ENCODE peak calls at places on chromosome X, in nine cellular contexts. One of them, this sample, is unnamed.
A peak's percentile ranks its signal among the peaks of the same experiment; 100 is the strongest.

GRCh38 chrX:143437439-143437838 is 79.8 kb downstream of the SPANXN3 start:
- DNase-seq in astrocyte of the cerebellum: no peak
- DNase-seq in PC-3: peak; percentile 60
- DNase-seq in fibroblast of lung: no peak
- DNase-seq in breast epithelium: no peak
- DNase-seq in heart left ventricle: no peak
- DNase-seq in lower lobe of right lung: no peak
- DNase-seq in right lobe of liver: no peak
- DNase-seq in colonic mucosa: no peak
- DNase-seq in this sample: no peak

GRCh38 chrX:136417806-136418205 is 69.9 kb upstream of the BRS3 start:
- DNase-seq in lower lobe of right lung: no peak
- DNase-seq in astrocyte of the cerebellum: no peak
- DNase-seq in fibroblast of lung: no peak
- DNase-seq in PC-3: no peak
- DNase-seq in colonic mucosa: no peak
- DNase-seq in right lobe of liver: no peak
- DNase-seq in heart left ventricle: no peak
- DNase-seq in breast epithelium: no peak
- DNase-seq in this sample: no peak

GRCh38 chrX:72243472-72243871 is 4.6 kb upstream of the ERCC6L start:
- DNase-seq in PC-3: peak; percentile 41
- DNase-seq in right lobe of liver: no peak
- DNase-seq in breast epithelium: no peak
- DNase-seq in colonic mucosa: no peak
- DNase-seq in fibroblast of lung: peak; percentile 67
- DNase-seq in astrocyte of the cerebellum: peak; percentile 9
- DNase-seq in lower lobe of right lung: no peak
- DNase-seq in heart left ventricle: no peak
- DNase-seq in this sample: no peak

GRCh38 chrX:39936886-39937770 is 160.6 kb downstream of the BCOR start:
- DNase-seq in right lobe of liver: no peak
- DNase-seq in lower lobe of right lung: no peak
- DNase-seq in heart left ventricle: no peak
- DNase-seq in breast epithelium: no peak
- DNase-seq in colonic mucosa: no peak
- DNase-seq in PC-3: no peak
- DNase-seq in fibroblast of lung: no peak
- DNase-seq in astrocyte of the cerebellum: no peak
- DNase-seq in this sample: no peak

GRCh38 chrX:108511721-108512120 is 72.1 kb downstream of the COL4A5 start:
- DNase-seq in fibroblast of lung: peak; percentile 64
- DNase-seq in lower lobe of right lung: no peak
- DNase-seq in PC-3: peak; percentile 25
- DNase-seq in right lobe of liver: no peak
- DNase-seq in heart left ventricle: no peak
- DNase-seq in colonic mucosa: no peak
- DNase-seq in astrocyte of the cerebellum: peak; percentile 11
- DNase-seq in breast epithelium: no peak
- DNase-seq in this sample: no peak

GRCh38 chrX:135893294-135893817 is at the start of the genes CT45A10 and SAGE1:
- DNase-seq in PC-3: no peak
- DNase-seq in heart left ventricle: no peak
- DNase-seq in breast epithelium: no peak
- DNase-seq in lower lobe of right lung: no peak
- DNase-seq in astrocyte of the cerebellum: no peak
- DNase-seq in right lobe of liver: no peak
- DNase-seq in fibroblast of lung: no peak
- DNase-seq in colonic mucosa: no peak
- DNase-seq in this sample: no peak

GRCh38 chrX:117215683-117216082 is 752.9 kb upstream of the CT83 start:
- DNase-seq in right lobe of liver: no peak
- DNase-seq in breast epithelium: no peak
- DNase-seq in fibroblast of lung: no peak
- DNase-seq in lower lobe of right lung: no peak
- DNase-seq in heart left ventricle: no peak
- DNase-seq in astrocyte of the cerebellum: no peak
- DNase-seq in PC-3: no peak
- DNase-seq in colonic mucosa: no peak
- DNase-seq in this sample: no peak

GRCh38 chrX:7065473-7065872 is 82.0 kb upstream of the STS start:
- DNase-seq in PC-3: no peak
- DNase-seq in heart left ventricle: no peak
- DNase-seq in colonic mucosa: no peak
- DNase-seq in fibroblast of lung: no peak
- DNase-seq in right lobe of liver: no peak
- DNase-seq in breast epithelium: no peak
- DNase-seq in astrocyte of the cerebellum: no peak
- DNase-seq in lower lobe of right lung: no peak
- DNase-seq in this sample: no peak

GRCh38 chrX:15737957-15738685 is at the start of gene CA5B:
- DNase-seq in lower lobe of right lung: peak; percentile 94
- DNase-seq in PC-3: peak; percentile 94
- DNase-seq in heart left ventricle: peak; percentile 91
- DNase-seq in breast epithelium: peak; percentile 92
- DNase-seq in colonic mucosa: peak; percentile 100
- DNase-seq in astrocyte of the cerebellum: peak; percentile 53
- DNase-seq in right lobe of liver: peak; percentile 95
- DNase-seq in fibroblast of lung: peak; percentile 80
- DNase-seq in this sample: peak; percentile 80

GRCh38 chrX:77446029-77446585 is 1.1 kb upstream of the FGF16 start:
- DNase-seq in right lobe of liver: peak; percentile 27
- DNase-seq in astrocyte of the cerebellum: no peak
- DNase-seq in lower lobe of right lung: peak; percentile 42
- DNase-seq in colonic mucosa: peak; percentile 23
- DNase-seq in fibroblast of lung: no peak
- DNase-seq in PC-3: no peak
- DNase-seq in breast epithelium: no peak
- DNase-seq in heart left ventricle: no peak
- DNase-seq in this sample: no peak

GRCh38 chrX:47311857-47312774 is 58.3 kb upstream of the ZNF157 start:
- DNase-seq in right lobe of liver: peak; percentile 31
- DNase-seq in lower lobe of right lung: peak; percentile 54
- DNase-seq in heart left ventricle: peak; percentile 18
- DNase-seq in breast epithelium: no peak
- DNase-seq in PC-3: peak; percentile 74
- DNase-seq in colonic mucosa: peak; percentile 26
- DNase-seq in astrocyte of the cerebellum: peak; percentile 16
- DNase-seq in fibroblast of lung: peak; percentile 55
- DNase-seq in this sample: no peak

GRCh38 chrX:8749697-8750096 is 17.8 kb upstream of the ANOS1 start:
- DNase-seq in colonic mucosa: no peak
- DNase-seq in fibroblast of lung: no peak
- DNase-seq in astrocyte of the cerebellum: no peak
- DNase-seq in heart left ventricle: no peak
- DNase-seq in lower lobe of right lung: no peak
- DNase-seq in breast epithelium: no peak
- DNase-seq in PC-3: no peak
- DNase-seq in right lobe of liver: no peak
- DNase-seq in this sample: no peak

GRCh38 chrX:43861750-43862149 is 20.5 kb downstream of the MAOB start:
- DNase-seq in heart left ventricle: peak; percentile 31
- DNase-seq in right lobe of liver: no peak
- DNase-seq in lower lobe of right lung: no peak
- DNase-seq in PC-3: peak; percentile 61
- DNase-seq in breast epithelium: no peak
- DNase-seq in colonic mucosa: no peak
- DNase-seq in fibroblast of lung: peak; percentile 60
- DNase-seq in astrocyte of the cerebellum: no peak
- DNase-seq in this sample: no peak

GRCh38 chrX:153582896-153583295 is 16.0 kb downstream of the CCNQ start:
- DNase-seq in breast epithelium: peak; percentile 23
- DNase-seq in astrocyte of the cerebellum: no peak
- DNase-seq in lower lobe of right lung: peak; percentile 50
- DNase-seq in right lobe of liver: no peak
- DNase-seq in PC-3: no peak
- DNase-seq in fibroblast of lung: peak; percentile 17
- DNase-seq in heart left ventricle: peak; percentile 26
- DNase-seq in colonic mucosa: no peak
- DNase-seq in this sample: no peak

GRCh38 chrX:137151403-137151802 is 117.6 kb upstream of the GPR101 start:
- DNase-seq in colonic mucosa: no peak
- DNase-seq in fibroblast of lung: no peak
- DNase-seq in astrocyte of the cerebellum: no peak
- DNase-seq in PC-3: peak; percentile 13
- DNase-seq in heart left ventricle: no peak
- DNase-seq in breast epithelium: no peak
- DNase-seq in lower lobe of right lung: no peak
- DNase-seq in right lobe of liver: no peak
- DNase-seq in this sample: no peak

GRCh38 chrX:119194631-119195030 is 41.5 kb upstream of the PGRMC1 start:
- DNase-seq in PC-3: peak; percentile 32
- DNase-seq in heart left ventricle: no peak
- DNase-seq in right lobe of liver: no peak
- DNase-seq in breast epithelium: no peak
- DNase-seq in lower lobe of right lung: no peak
- DNase-seq in astrocyte of the cerebellum: no peak
- DNase-seq in fibroblast of lung: peak; percentile 13
- DNase-seq in colonic mucosa: no peak
- DNase-seq in this sample: no peak

GRCh38 chrX:151896734-151897474 is 15.8 kb upstream of the MAGEA4 start:
- DNase-seq in lower lobe of right lung: no peak
- DNase-seq in fibroblast of lung: peak; percentile 69
- DNase-seq in breast epithelium: no peak
- DNase-seq in heart left ventricle: no peak
- DNase-seq in astrocyte of the cerebellum: peak; percentile 13
- DNase-seq in colonic mucosa: no peak
- DNase-seq in PC-3: no peak
- DNase-seq in right lobe of liver: no peak
- DNase-seq in this sample: peak; percentile 33

GRCh38 chrX:72394518-72395163 is 88.9 kb upstream of the CITED1 start:
- DNase-seq in lower lobe of right lung: no peak
- DNase-seq in breast epithelium: no peak
- DNase-seq in PC-3: peak; percentile 18
- DNase-seq in astrocyte of the cerebellum: peak; percentile 24
- DNase-seq in heart left ventricle: peak; percentile 17
- DNase-seq in fibroblast of lung: peak; percentile 82
- DNase-seq in colonic mucosa: no peak
- DNase-seq in right lobe of liver: no peak
- DNase-seq in this sample: no peak

DNA sequence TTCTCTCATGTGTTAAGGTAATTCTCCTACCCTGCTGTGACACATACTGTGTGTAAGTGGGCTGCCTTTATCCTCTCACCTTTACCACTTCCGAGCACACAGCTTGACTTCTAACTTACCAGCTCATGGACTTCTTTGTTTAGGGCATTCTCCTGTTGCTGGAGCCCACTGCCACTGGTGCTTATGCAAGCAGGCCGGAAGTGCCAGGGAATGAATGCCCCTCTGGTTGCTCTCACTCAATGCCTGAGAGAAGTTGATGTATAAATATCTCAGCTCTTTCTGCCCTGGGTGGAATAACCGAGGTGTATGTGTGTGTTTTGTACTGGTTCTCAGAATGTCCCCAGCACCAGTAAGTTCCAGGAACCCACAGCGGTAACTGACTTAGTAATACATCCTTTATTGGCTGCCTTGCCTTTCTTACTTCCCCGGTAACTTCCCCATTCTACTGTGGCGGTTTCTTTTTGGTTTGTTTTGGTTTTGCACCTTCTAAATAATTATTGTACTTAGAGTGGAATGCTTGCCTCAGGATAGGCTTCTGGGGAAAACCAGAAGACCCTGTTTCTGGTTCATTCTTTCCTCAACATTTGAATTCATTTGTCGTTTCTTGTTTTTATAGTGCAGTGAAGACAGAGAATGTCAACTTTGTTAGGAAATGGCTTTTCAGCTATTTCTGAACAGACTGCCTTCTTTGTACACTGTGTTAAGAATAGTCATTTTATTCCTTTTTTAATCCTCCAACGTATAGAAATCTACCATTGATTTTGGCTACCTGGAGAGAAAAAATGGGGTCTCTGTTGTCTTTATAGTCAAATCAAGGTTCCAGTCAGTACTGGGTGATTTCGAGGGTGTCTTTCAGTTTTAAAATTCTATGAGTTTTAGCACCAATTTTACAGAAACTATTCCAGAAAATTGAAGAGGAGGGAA is 45.4 kb downstream of the CXorf58 start:
- DNase-seq in right lobe of liver: no peak
- DNase-seq in colonic mucosa: no peak
- DNase-seq in fibroblast of lung: no peak
- DNase-seq in lower lobe of right lung: no peak
- DNase-seq in PC-3: no peak
- DNase-seq in breast epithelium: no peak
- DNase-seq in heart left ventricle: no peak
- DNase-seq in astrocyte of the cerebellum: no peak
- DNase-seq in this sample: no peak
- H3K4me3 ChIP-seq in right lobe of liver: no peak overlapping the region
- H3K4me3 ChIP-seq in colonic mucosa: no peak overlapping the region
- H3K4me3 ChIP-seq in fibroblast of lung: no peak overlapping the region
- H3K4me3 ChIP-seq in lower lobe of right lung: no peak overlapping the region
- H3K4me3 ChIP-seq in PC-3: no peak overlapping the region
- H3K4me3 ChIP-seq in breast epithelium: no peak overlapping the region
- H3K4me3 ChIP-seq in heart left ventricle: no peak overlapping the region
- H3K4me3 ChIP-seq in astrocyte of the cerebellum: no peak overlapping the region
- H3K4me3 ChIP-seq in this sample: no peak overlapping the region

GRCh38 chrX:1244164-1245076 is 24.2 kb upstream of the CSF2RA start:
- DNase-seq in breast epithelium: no peak
- DNase-seq in astrocyte of the cerebellum: no peak
- DNase-seq in PC-3: peak; percentile 6
- DNase-seq in lower lobe of right lung: no peak
- DNase-seq in colonic mucosa: no peak
- DNase-seq in fibroblast of lung: no peak
- DNase-seq in right lobe of liver: no peak
- DNase-seq in heart left ventricle: no peak
- DNase-seq in this sample: no peak
- TF ChIP-seq CTCF in breast epithelium: no peak
- TF ChIP-seq CTCF in astrocyte of the cerebellum: no peak
- TF ChIP-seq CTCF in PC-3: peak; percentile 32
- TF ChIP-seq CTCF in lower lobe of right lung: no peak
- TF ChIP-seq CTCF in colonic mucosa: no peak
- TF ChIP-seq CTCF in fibroblast of lung: no peak
- TF ChIP-seq CTCF in right lobe of liver: no peak
- TF ChIP-seq CTCF in heart left ventricle: no peak
- TF ChIP-seq CTCF in this sample: no peak

GRCh38 chrX:11764602-11765067 is 6.6 kb downstream of the MSL3 start:
- DNase-seq in right lobe of liver: no peak
- DNase-seq in fibroblast of lung: no peak
- DNase-seq in heart left ventricle: no peak
- DNase-seq in PC-3: no peak
- DNase-seq in colonic mucosa: no peak
- DNase-seq in lower lobe of right lung: no peak
- DNase-seq in breast epithelium: no peak
- DNase-seq in astrocyte of the cerebellum: no peak
- DNase-seq in this sample: no peak
- H3K4me3 ChIP-seq in right lobe of liver: no peak overlapping the region
- H3K4me3 ChIP-seq in fibroblast of lung: no peak overlapping the region
- H3K4me3 ChIP-seq in heart left ventricle: no peak overlapping the region
- H3K4me3 ChIP-seq in PC-3: no peak overlapping the region
- H3K4me3 ChIP-seq in colonic mucosa: no peak overlapping the region
- H3K4me3 ChIP-seq in lower lobe of right lung: no peak overlapping the region
- H3K4me3 ChIP-seq in breast epithelium: no peak overlapping the region
- H3K4me3 ChIP-seq in astrocyte of the cerebellum: no peak overlapping the region
- H3K4me3 ChIP-seq in this sample: no peak overlapping the region

DNA sequence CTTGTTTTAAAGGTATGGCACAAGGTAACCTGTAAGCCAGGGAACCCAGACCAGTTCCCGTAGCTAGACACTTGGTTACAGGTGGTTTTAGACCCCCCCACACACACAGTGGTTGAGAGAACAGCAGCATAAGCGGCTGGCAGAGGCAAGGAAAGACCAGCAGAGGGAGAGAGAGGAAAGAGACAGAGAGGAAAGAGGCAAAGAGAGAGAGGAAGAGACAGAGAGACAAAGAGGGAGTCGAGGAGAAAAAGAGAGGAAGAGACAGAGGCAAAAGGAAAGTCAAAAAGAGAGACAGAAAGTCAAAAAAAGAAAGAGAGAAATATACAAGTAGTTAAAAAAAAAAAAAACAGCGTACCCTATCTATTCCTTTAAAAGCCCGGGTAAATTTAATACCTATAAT is 19.5 kb upstream of the PCSK1N start:
- DNase-seq in colonic mucosa: no peak
- DNase-seq in breast epithelium: no peak
- DNase-seq in right lobe of liver: no peak
- DNase-seq in astrocyte of the cerebellum: no peak
- DNase-seq in PC-3: peak; percentile 67
- DNase-seq in lower lobe of right lung: no peak
- DNase-seq in fibroblast of lung: peak; percentile 1
- DNase-seq in heart left ventricle: no peak
- DNase-seq in this sample: no peak
- TF ChIP-seq CTCF in colonic mucosa: no peak
- TF ChIP-seq CTCF in breast epithelium: no peak
- TF ChIP-seq CTCF in right lobe of liver: no peak
- TF ChIP-seq CTCF in astrocyte of the cerebellum: peak; percentile 42
- TF ChIP-seq CTCF in PC-3: peak; percentile 56
- TF ChIP-seq CTCF in lower lobe of right lung: no peak
- TF ChIP-seq CTCF in fibroblast of lung: peak; percentile 22
- TF ChIP-seq CTCF in heart left ventricle: no peak
- TF ChIP-seq CTCF in this sample: peak; percentile 20